ENCODE peak calls at places on chromosomes 4 and X, in five cellular contexts. C is 8988T, H is lower leg skin, W is NCI-H2171 treated with DMSO at 0.1 percent for 48 hours, G is ecto neural progenitor cell. N is an unnamed sample.

GRCh38 chr4:93718233-93718632 is 110.3 kb upstream of the ATOH1 start:
- DNase-seq in W (no peak), C (no peak), H (no peak), G (no peak), N (no peak)

GRCh38 chr4:77434299-77435092 is 171.1 kb upstream of the CXCL13 start:
- DNase-seq in G (no peak), H (no peak), W (no peak), C (no peak), N (no peak)

GRCh38 chrX:48083212-48083611 is 11.8 kb upstream of the ZNF630 start:
- DNase-seq in C (peak), H (peak), G (peak), W (peak), N (no peak)

GRCh38 chr4:94605241-94605640 is 152.5 kb upstream of the BMPR1B start:
- DNase-seq in H (no peak), G (no peak), C (no peak), W (no peak), N (no peak)

GRCh38 chr4:40840985-40841571 is 91.3 kb downstream of the NSUN7 start:
- DNase-seq in H (peak), G (peak), C (peak), W (no peak), N (no peak)

GRCh38 chrX:10615931-10616780 is 4.2 kb downstream of the MID1 start:
- DNase-seq in C (peak), W (peak), G (peak), H (peak), N (peak)

GRCh38 chr4:128385683-128386304 is 98.2 kb upstream of the PGRMC2 start:
- DNase-seq in H (peak), W (no peak), C (no peak), G (no peak), N (no peak)

GRCh38 chrX:150361777-150362351 is 1.3 kb upstream of the MAMLD1 start:
- DNase-seq in W (no peak), H (no peak), C (no peak), G (no peak), N (no peak)

GRCh38 chr4:37948542-37948941 is 11.7 kb upstream of the PTTG2 start:
- DNase-seq in G (no peak), W (no peak), C (no peak), H (no peak), N (no peak)

GRCh38 chr4:1821679-1822567 is 28.8 kb downstream of the FGFR3 start:
- DNase-seq in G (no peak), W (peak), C (no peak), H (no peak), N (no peak)

GRCh38 chr4:79585330-79585729 is 177.3 kb upstream of the GK2 start:
- DNase-seq in H (no peak), W (no peak), G (no peak), C (no peak), N (no peak)

GRCh38 chr4:70772929-70773555 is 51.3 kb downstream of the RUFY3 start:
- DNase-seq in G (no peak), C (no peak), H (no peak), W (no peak), N (no peak)

GRCh38 chr4:163173713-163174112 is 7.0 kb upstream of the NAF1 start:
- DNase-seq in G (no peak), H (no peak), W (no peak), C (no peak), N (no peak)

GRCh38 chrX:100413231-100413630 is 3.2 kb upstream of the PCDH19 start:
- DNase-seq in C (no peak), W (peak), H (no peak), G (no peak), N (no peak)

GRCh38 chr4:176444741-176445140 is 125.0 kb downstream of the SPCS3 start:
- DNase-seq in H (no peak), W (no peak), C (no peak), G (no peak), N (no peak)

GRCh38 chrX:24956828-24957227 is 58.9 kb downstream of the ARX start:
- DNase-seq in G (no peak), W (no peak), C (no peak), H (no peak), N (no peak)

GRCh38 chrX:106957856-106958255 is 37.7 kb downstream of the CLDN2 start:
- DNase-seq in C (no peak), G (no peak), W (no peak), H (no peak), N (no peak)

GRCh38 chrX:105323951-105324350 is 103.5 kb upstream of the TEX13A start:
- DNase-seq in W (peak), H (no peak), G (no peak), C (no peak), N (no peak)

GRCh38 chr4:80594696-80595095 is 259.2 kb downstream of the CFAP299 start:
- DNase-seq in H (no peak), G (no peak), W (no peak), C (no peak), N (no peak)

GRCh38 chrX:44431206-44431605 is 87.7 kb upstream of the EFHC2 start:
- DNase-seq in W (no peak), G (no peak), H (no peak), C (no peak), N (peak)

GRCh38 chr4:139761461-139761860 is 95.8 kb downstream of the MGST2 start:
- DNase-seq in H (no peak), G (no peak), C (no peak), W (peak), N (no peak)

GRCh38 chrX:150575415-150575814 is 7.0 kb downstream of the MTM1 start:
- DNase-seq in C (no peak), W (no peak), H (peak), G (no peak), N (no peak)

GRCh38 chr4:107666134-107666533 is 53.9 kb downstream of the PAPSS1 start:
- DNase-seq in W (no peak), H (no peak), C (no peak), G (no peak), N (peak)

GRCh38 chrX:38045697-38046096 is 39.3 kb downstream of the SYTL5 start:
- DNase-seq in W (peak), G (no peak), C (no peak), H (no peak), N (no peak)

GRCh38 chrX:138777230-138777629 is 65.7 kb upstream of the FGF13 start:
- DNase-seq in H (no peak), G (no peak), C (no peak), W (no peak), N (no peak)

GRCh38 chr4:188132232-188132631 is 7.0 kb upstream of the TRIML1 start:
- DNase-seq in C (no peak), G (no peak), H (no peak), W (no peak), N (no peak)

GRCh38 chr4:4334798-4335520 is 44.9 kb downstream of the ZBTB49 start:
- DNase-seq in G (peak), W (peak), H (peak), C (peak), N (no peak)

GRCh38 chr4:4608214-4608537 is 66.3 kb upstream of the STX18 start:
- DNase-seq in W (no peak), G (no peak), C (no peak), H (no peak), N (no peak)

GRCh38 chrX:100995469-100995868 is 26.0 kb downstream of the ARL13A start:
- DNase-seq in C (no peak), G (no peak), H (no peak), W (no peak), N (no peak)

GRCh38 chrX:17812763-17813162 is 48.3 kb downstream of the RAI2 start:
- DNase-seq in G (no peak), H (no peak), W (no peak), C (no peak), N (no peak)

GRCh38 chr4:10622728-10623127 is 61.8 kb downstream of the CLNK start:
- DNase-seq in C (no peak), W (no peak), H (no peak), G (no peak), N (no peak)

GRCh38 chr4:1980561-1981041 is 28.2 kb downstream of the NELFA start:
- DNase-seq in C (no peak), H (no peak), G (no peak), W (no peak), N (no peak)

GRCh38 chr4:94127707-94128328 is 79.8 kb upstream of the SMARCAD1 start:
- DNase-seq in G (no peak), W (peak), C (no peak), H (no peak), N (no peak)

GRCh38 chr4:143616771-143617170 is 83.7 kb downstream of the FREM3 start:
- DNase-seq in C (no peak), G (no peak), H (no peak), W (no peak), N (no peak)

GRCh38 chr4:122045533-122045932 is 93.7 kb upstream of the TRPC3 start:
- DNase-seq in C (no peak), W (peak), H (no peak), G (no peak), N (peak)

GRCh38 chrX:10039821-10040793 is 72.9 kb downstream of the CLDN34 start:
- DNase-seq in C (no peak), G (no peak), H (no peak), W (no peak), N (no peak)